ENCODE peak calls at places on chromosomes 13 and 19, in nine cellular contexts. K, R, E, M, I, F, H, G and W are unnamed samples.

GRCh38 chr19:1089126-1089771 is 5.9 kb downstream of the POLR2E start:
- DNase-seq in K (no peak), R (no peak), E (no peak), M (no peak), I (no peak), F (no peak), H (no peak), G (no peak), W (no peak)

GRCh38 chr13:42696191-42696590 is 85.2 kb upstream of the FAM216B start:
- DNase-seq in K (peak), R (peak), E (no peak), M (no peak), I (no peak), F (no peak), H (no peak), G (no peak), W (no peak)

GRCh38 chr19:2051771-2052704 is 994 bp upstream of the MKNK2 start:
- DNase-seq in K (no peak), R (no peak), E (no peak), M (no peak), I (no peak), F (no peak), H (no peak), G (no peak), W (no peak)

GRCh38 chr19:40251244-40251643 is 24.8 kb upstream of the CCNP start:
- DNase-seq in K (no peak), R (no peak), E (no peak), M (no peak), I (no peak), F (no peak), H (no peak), G (no peak), W (no peak)

GRCh38 chr19:3573162-3573857 is 566 bp downstream of the HMG20B start:
- DNase-seq in K (no peak), R (no peak), E (peak), M (no peak), I (no peak), F (no peak), H (no peak), G (no peak), W (peak)

GRCh38 chr13:111031531-111031961 is 83.6 kb upstream of the ARHGEF7 start:
- DNase-seq in K (peak), R (peak), E (no peak), M (no peak), I (no peak), F (peak), H (no peak), G (no peak), W (peak)

GRCh38 chr19:16293133-16294085 is 31.2 kb upstream of the KLF2 start:
- DNase-seq in K (peak), R (peak), E (peak), M (no peak), I (no peak), F (peak), H (no peak), G (no peak), W (no peak)

GRCh38 chr13:42364613-42365000 is 92.7 kb downstream of the AKAP11 start:
- DNase-seq in K (no peak), R (peak), E (no peak), M (no peak), I (no peak), F (no peak), H (no peak), G (no peak), W (peak)

GRCh38 chr13:75787249-75787940 is 151.3 kb downstream of the LMO7 start:
- DNase-seq in K (peak), R (peak), E (no peak), M (no peak), I (no peak), F (no peak), H (no peak), G (no peak), W (no peak)